ENCODE peak calls at places on chromosomes 4 and X, in four cellular contexts. R is breast epithelium, G is Panc1, Y is OCI-LY7. A is an unnamed sample.

GRCh38 chrX:10617964-10618342 is 2.4 kb downstream of the MID1 start:
- DNase-seq in R (no peak), G (no peak), Y (no peak), A (no peak)

GRCh38 chrX:63656871-63657580 is 128.0 kb downstream of the ARHGEF9 start:
- DNase-seq in R (no peak), G (no peak), Y (no peak), A (no peak)

GRCh38 chr4:136863756-136864155 is 668.5 kb downstream of the PCDH18 start:
- DNase-seq in R (no peak), G (no peak), Y (no peak), A (no peak)

GRCh38 chrX:41602946-41603345 is 85.8 kb upstream of the GPR34 start:
- DNase-seq in R (no peak), G (no peak), Y (no peak), A (no peak)

GRCh38 chr4:185587065-185587443 is 51.7 kb upstream of the PDLIM3 start:
- DNase-seq in R (no peak), G (no peak), Y (no peak), A (no peak)

GRCh38 chr4:74065115-74065642 is 26.7 kb upstream of the CXCL3 start:
- DNase-seq in R (no peak), G (no peak), Y (no peak), A (no peak)

GRCh38 chr4:1293981-1294380 is 4.3 kb downstream of the MAEA start:
- DNase-seq in R (no peak), G (no peak), Y (no peak), A (no peak)

GRCh38 chr4:128322986-128323385 is 35.4 kb upstream of the PGRMC2 start:
- DNase-seq in R (no peak), G (peak; percentile 54), Y (no peak), A (no peak)

GRCh38 chr4:53015681-53016080 is 153.6 kb downstream of the RASL11B start:
- DNase-seq in R (no peak), G (no peak), Y (peak; percentile 42), A (no peak)

GRCh38 chr4:8267077-8267476 is 2.5 kb upstream of the HTRA3 start:
- DNase-seq in R (no peak), G (peak; percentile 7), Y (peak; percentile 54), A (no peak)

GRCh38 chr4:183074288-183074990 is 24.6 kb upstream of the WWC2 start:
- DNase-seq in R (no peak), G (no peak), Y (no peak), A (no peak)

GRCh38 chrX:97000682-97001393 is 117.1 kb downstream of the RPA4 start:
- DNase-seq in R (no peak), G (no peak), Y (no peak), A (no peak)

GRCh38 chrX:47707031-47707780 is 48.2 kb upstream of the UXT start:
- DNase-seq in R (no peak), G (no peak), Y (no peak), A (no peak)

GRCh38 chr4:158065176-158065575 is 107.6 kb downstream of the GASK1B start:
- DNase-seq in R (no peak), G (no peak), Y (no peak), A (no peak)
- TF ChIP-seq CTCF in R (no peak), G (no peak), Y (no peak), A (no peak)

DNA sequence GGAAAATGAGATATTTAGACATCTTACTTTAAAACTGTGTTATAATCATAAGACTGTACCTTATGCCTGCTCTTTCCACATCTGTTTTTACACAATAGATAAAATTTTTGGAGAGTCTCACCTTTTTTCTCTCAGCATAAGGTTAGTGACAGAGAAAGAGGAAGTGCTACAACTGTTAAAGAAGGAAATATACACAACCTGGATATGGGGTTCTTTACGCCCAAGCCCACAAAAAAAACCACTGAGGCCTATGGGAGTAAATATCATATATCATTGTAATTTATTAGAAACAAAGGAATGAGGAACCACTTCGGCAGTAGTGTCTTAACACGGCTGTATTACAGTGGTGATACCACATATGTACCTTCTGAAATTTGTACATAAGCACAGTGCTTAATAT is 265.9 kb upstream of the GK2 start:
- DNase-seq in R (no peak), G (no peak), Y (no peak), A (no peak)
- H3K27ac ChIP-seq in R (no peak overlapping the region), G (no peak overlapping the region), Y (no peak overlapping the region), A (no peak overlapping the region)

DNA sequence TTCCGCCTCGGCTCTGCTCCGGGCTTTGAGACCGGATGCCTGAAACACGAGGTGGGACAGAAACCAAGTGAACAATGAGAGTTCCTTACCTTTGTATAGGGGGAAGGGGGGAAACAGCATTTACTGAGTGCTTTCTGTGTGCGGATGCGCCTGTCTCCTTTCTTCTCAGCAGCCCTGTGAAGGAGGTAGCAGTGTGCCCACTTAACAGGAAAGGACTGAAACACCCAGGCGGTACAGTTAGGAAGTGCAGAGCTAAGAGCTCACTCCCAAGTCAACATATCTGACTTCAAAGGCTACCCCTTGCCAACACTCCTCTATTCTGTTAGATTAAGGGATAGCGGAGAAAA is 43.1 kb upstream of the TMSB15B start:
- DNase-seq in R (no peak), G (no peak), Y (peak; percentile 73), A (no peak)
- TF ChIP-seq CTCF in R (no peak), G (peak; percentile 45), Y (peak; percentile 54), A (peak; percentile 61)

DNA sequence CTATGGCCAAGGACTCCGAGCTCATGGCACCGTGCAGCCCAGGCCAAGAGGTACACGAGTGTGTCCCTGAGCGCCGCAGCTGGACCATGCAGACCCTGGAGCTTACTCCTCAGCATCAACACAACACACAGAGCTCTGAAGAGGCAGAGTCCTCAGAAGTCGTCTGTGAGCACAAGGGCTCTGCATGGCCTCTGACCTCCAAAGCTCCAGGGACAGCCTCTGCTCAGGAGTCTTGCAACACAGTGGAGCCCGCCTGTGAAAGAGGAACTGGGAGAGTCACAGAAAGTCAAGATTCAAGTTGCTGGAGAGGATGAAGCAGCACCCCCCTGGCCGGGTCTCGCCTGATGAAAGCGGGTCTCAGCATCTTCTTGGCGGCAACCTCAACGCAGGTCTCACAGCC is 2.9 kb downstream of the LRPAP1 start:
- DNase-seq in R (no peak), G (no peak), Y (peak; percentile 59), A (no peak)
- H3K27ac ChIP-seq in R (no peak overlapping the region), G (no peak overlapping the region), Y (no peak overlapping the region), A (no peak overlapping the region)

DNA sequence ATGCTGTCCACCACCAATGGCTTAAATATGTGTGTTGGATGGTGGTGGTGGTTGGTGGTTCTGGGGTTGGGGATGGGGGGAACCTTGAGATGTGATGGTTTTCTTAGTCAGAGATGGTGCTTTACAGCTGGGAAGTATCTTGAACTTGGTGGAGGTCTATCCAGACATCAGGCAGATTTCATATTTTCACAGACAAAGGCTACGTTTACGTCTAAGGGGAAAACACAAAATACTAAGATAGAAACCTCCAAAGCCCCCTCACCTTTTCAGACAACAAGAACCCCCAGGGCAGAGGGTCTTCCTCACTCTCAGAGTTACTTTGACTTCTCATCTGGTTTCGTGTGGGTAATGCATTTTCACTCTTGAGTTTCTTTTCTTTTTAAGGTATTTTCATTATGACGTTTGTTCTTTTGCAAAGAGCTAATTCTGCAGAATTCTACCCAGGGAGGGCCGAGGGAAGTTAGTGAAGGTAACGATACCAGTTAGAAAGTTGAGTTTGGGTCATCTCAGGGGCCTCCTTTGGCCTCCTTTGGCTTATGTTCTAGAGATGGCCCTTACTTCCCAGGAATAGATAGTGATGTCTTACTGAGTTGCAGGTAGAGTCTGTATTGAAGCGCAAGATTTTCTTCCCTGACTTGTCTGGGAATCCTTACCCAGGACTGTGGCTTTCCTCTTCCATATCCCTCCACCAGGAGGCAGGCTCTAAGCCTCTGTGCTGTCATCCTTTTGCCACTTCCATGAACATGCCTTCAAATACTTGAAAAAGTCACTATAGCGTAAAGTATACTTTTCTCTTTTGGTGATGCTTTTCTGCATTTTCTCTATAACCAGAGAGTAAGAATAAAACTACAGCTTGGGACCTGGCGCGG is 31.9 kb downstream of the RHOH start:
- DNase-seq in R (no peak), G (no peak), Y (no peak), A (no peak)
- TF ChIP-seq CTCF in R (no peak), G (peak; percentile 37), Y (peak; percentile 66), A (peak; percentile 37)

GRCh38 chr4:170027181-170027829 is 1.1 kb upstream of the MFAP3L start:
- DNase-seq in R (peak; percentile 84), G (peak; percentile 36), Y (peak; percentile 62), A (peak; percentile 84)
- H3K27ac ChIP-seq in R (peak overlapping the region; percentile 90), G (peak overlapping the region; percentile 83), Y (no peak overlapping the region), A (no peak overlapping the region)